ENCODE peak calls at places on chromosomes 3 and 15, in seven cellular contexts. One of them, this sample, is unnamed.

GRCh38 chr3:81289676-81290075 is 471.8 kb downstream of the GBE1 start:
- DNase-seq in cardiac fibroblast: peak
- DNase-seq in A549: no peak
- DNase-seq in HFF-Myc: no peak
- DNase-seq in IMR-90: peak
- DNase-seq in CD8-positive, alpha-beta T cell: no peak
- DNase-seq in MM.1S: no peak
- DNase-seq in this sample: no peak

GRCh38 chr3:195212749-195213085 is 58.2 kb downstream of the XXYLT1 start:
- DNase-seq in HFF-Myc: no peak
- DNase-seq in cardiac fibroblast: no peak
- DNase-seq in CD8-positive, alpha-beta T cell: no peak
- DNase-seq in IMR-90: no peak
- DNase-seq in MM.1S: no peak
- DNase-seq in A549: no peak
- DNase-seq in this sample: no peak

GRCh38 chr3:70815817-70816216 is 503.4 kb upstream of the MDFIC2 start:
- DNase-seq in IMR-90: no peak
- DNase-seq in A549: no peak
- DNase-seq in CD8-positive, alpha-beta T cell: no peak
- DNase-seq in MM.1S: no peak
- DNase-seq in cardiac fibroblast: no peak
- DNase-seq in HFF-Myc: no peak
- DNase-seq in this sample: no peak

GRCh38 chr3:76097588-76097975 is 312.2 kb upstream of the ZNF717 start:
- DNase-seq in HFF-Myc: no peak
- DNase-seq in cardiac fibroblast: no peak
- DNase-seq in CD8-positive, alpha-beta T cell: no peak
- DNase-seq in A549: no peak
- DNase-seq in IMR-90: peak
- DNase-seq in MM.1S: no peak
- DNase-seq in this sample: no peak

GRCh38 chr3:15572138-15572537 is 29.2 kb downstream of the HACL1 start:
- DNase-seq in MM.1S: no peak
- DNase-seq in cardiac fibroblast: no peak
- DNase-seq in IMR-90: no peak
- DNase-seq in A549: no peak
- DNase-seq in CD8-positive, alpha-beta T cell: no peak
- DNase-seq in HFF-Myc: no peak
- DNase-seq in this sample: no peak

GRCh38 chr3:142850395-142851023 is 38.4 kb downstream of the PCOLCE2 start:
- DNase-seq in A549: peak
- DNase-seq in cardiac fibroblast: peak
- DNase-seq in IMR-90: peak
- DNase-seq in HFF-Myc: peak
- DNase-seq in CD8-positive, alpha-beta T cell: no peak
- DNase-seq in MM.1S: no peak
- DNase-seq in this sample: peak

GRCh38 chr15:58551764-58552504 is 120.1 kb downstream of the LIPC start:
- DNase-seq in A549: no peak
- DNase-seq in IMR-90: peak
- DNase-seq in cardiac fibroblast: peak
- DNase-seq in CD8-positive, alpha-beta T cell: no peak
- DNase-seq in MM.1S: no peak
- DNase-seq in HFF-Myc: no peak
- DNase-seq in this sample: peak

GRCh38 chr15:40906947-40907802 is 12.9 kb downstream of the VPS18 start:
- DNase-seq in IMR-90: peak
- DNase-seq in A549: no peak
- DNase-seq in CD8-positive, alpha-beta T cell: peak
- DNase-seq in MM.1S: no peak
- DNase-seq in HFF-Myc: no peak
- DNase-seq in cardiac fibroblast: peak
- DNase-seq in this sample: peak

GRCh38 chr3:169227911-169228310 is 435.6 kb downstream of the MECOM start:
- DNase-seq in A549: no peak
- DNase-seq in IMR-90: peak
- DNase-seq in cardiac fibroblast: peak
- DNase-seq in MM.1S: peak
- DNase-seq in HFF-Myc: no peak
- DNase-seq in CD8-positive, alpha-beta T cell: no peak
- DNase-seq in this sample: peak

GRCh38 chr3:160758929-160759577 is 3.0 kb downstream of the PPM1L start:
- DNase-seq in IMR-90: no peak
- DNase-seq in cardiac fibroblast: no peak
- DNase-seq in A549: no peak
- DNase-seq in MM.1S: no peak
- DNase-seq in CD8-positive, alpha-beta T cell: no peak
- DNase-seq in HFF-Myc: no peak
- DNase-seq in this sample: no peak

GRCh38 chr3:58094657-58095056 is 86.4 kb downstream of the FLNB start:
- DNase-seq in A549: no peak
- DNase-seq in cardiac fibroblast: no peak
- DNase-seq in MM.1S: no peak
- DNase-seq in CD8-positive, alpha-beta T cell: no peak
- DNase-seq in HFF-Myc: no peak
- DNase-seq in IMR-90: no peak
- DNase-seq in this sample: no peak

GRCh38 chr3:164397462-164397861 is 680.8 kb downstream of the SI start:
- DNase-seq in A549: no peak
- DNase-seq in HFF-Myc: no peak
- DNase-seq in MM.1S: no peak
- DNase-seq in IMR-90: no peak
- DNase-seq in cardiac fibroblast: no peak
- DNase-seq in CD8-positive, alpha-beta T cell: no peak
- DNase-seq in this sample: no peak

GRCh38 chr3:46901591-46902187 is 24.2 kb downstream of the PTH1R start:
- DNase-seq in A549: no peak
- DNase-seq in MM.1S: no peak
- DNase-seq in IMR-90: no peak
- DNase-seq in HFF-Myc: no peak
- DNase-seq in cardiac fibroblast: no peak
- DNase-seq in CD8-positive, alpha-beta T cell: no peak
- DNase-seq in this sample: no peak

GRCh38 chr15:80636675-80637074 is 58.4 kb upstream of the ABHD17C start:
- DNase-seq in MM.1S: no peak
- DNase-seq in A549: peak
- DNase-seq in IMR-90: no peak
- DNase-seq in CD8-positive, alpha-beta T cell: no peak
- DNase-seq in cardiac fibroblast: no peak
- DNase-seq in HFF-Myc: no peak
- DNase-seq in this sample: no peak

GRCh38 chr3:67691926-67692325 is 37.5 kb upstream of the SUCLG2 start:
- DNase-seq in HFF-Myc: no peak
- DNase-seq in cardiac fibroblast: no peak
- DNase-seq in A549: no peak
- DNase-seq in CD8-positive, alpha-beta T cell: no peak
- DNase-seq in MM.1S: no peak
- DNase-seq in IMR-90: no peak
- DNase-seq in this sample: no peak

GRCh38 chr15:25892126-25892525 is 29.0 kb upstream of the ATP10A start:
- DNase-seq in IMR-90: peak
- DNase-seq in cardiac fibroblast: no peak
- DNase-seq in HFF-Myc: no peak
- DNase-seq in MM.1S: no peak
- DNase-seq in A549: no peak
- DNase-seq in CD8-positive, alpha-beta T cell: no peak
- DNase-seq in this sample: no peak

GRCh38 chr15:57726411-57726810 is 19.9 kb downstream of the POLR2M start:
- DNase-seq in IMR-90: peak
- DNase-seq in A549: no peak
- DNase-seq in HFF-Myc: no peak
- DNase-seq in cardiac fibroblast: peak
- DNase-seq in MM.1S: no peak
- DNase-seq in CD8-positive, alpha-beta T cell: no peak
- DNase-seq in this sample: peak

GRCh38 chr15:41937568-41937923 is 34.8 kb downstream of the EHD4 start:
- DNase-seq in IMR-90: no peak
- DNase-seq in MM.1S: no peak
- DNase-seq in cardiac fibroblast: no peak
- DNase-seq in HFF-Myc: no peak
- DNase-seq in A549: no peak
- DNase-seq in CD8-positive, alpha-beta T cell: no peak
- DNase-seq in this sample: no peak

GRCh38 chr3:107452436-107452835 is 70.3 kb upstream of the BBX start:
- DNase-seq in A549: no peak
- DNase-seq in MM.1S: no peak
- DNase-seq in HFF-Myc: no peak
- DNase-seq in CD8-positive, alpha-beta T cell: no peak
- DNase-seq in cardiac fibroblast: peak
- DNase-seq in IMR-90: peak
- DNase-seq in this sample: peak

GRCh38 chr15:49137861-49138260 is 17.5 kb downstream of the COPS2 start:
- DNase-seq in MM.1S: no peak
- DNase-seq in IMR-90: peak
- DNase-seq in CD8-positive, alpha-beta T cell: no peak
- DNase-seq in HFF-Myc: no peak
- DNase-seq in A549: no peak
- DNase-seq in cardiac fibroblast: no peak
- DNase-seq in this sample: no peak

GRCh38 chr15:35151782-35152181 is 66.7 kb upstream of the NANOGP8 start:
- DNase-seq in cardiac fibroblast: no peak
- DNase-seq in IMR-90: no peak
- DNase-seq in MM.1S: no peak
- DNase-seq in HFF-Myc: no peak
- DNase-seq in CD8-positive, alpha-beta T cell: no peak
- DNase-seq in A549: no peak
- DNase-seq in this sample: no peak

GRCh38 chr15:96337991-96338771 is 7.7 kb downstream of the NR2F2 start:
- DNase-seq in MM.1S: no peak
- DNase-seq in A549: no peak
- DNase-seq in cardiac fibroblast: no peak
- DNase-seq in CD8-positive, alpha-beta T cell: no peak
- DNase-seq in HFF-Myc: no peak
- DNase-seq in IMR-90: no peak
- DNase-seq in this sample: no peak

DNA sequence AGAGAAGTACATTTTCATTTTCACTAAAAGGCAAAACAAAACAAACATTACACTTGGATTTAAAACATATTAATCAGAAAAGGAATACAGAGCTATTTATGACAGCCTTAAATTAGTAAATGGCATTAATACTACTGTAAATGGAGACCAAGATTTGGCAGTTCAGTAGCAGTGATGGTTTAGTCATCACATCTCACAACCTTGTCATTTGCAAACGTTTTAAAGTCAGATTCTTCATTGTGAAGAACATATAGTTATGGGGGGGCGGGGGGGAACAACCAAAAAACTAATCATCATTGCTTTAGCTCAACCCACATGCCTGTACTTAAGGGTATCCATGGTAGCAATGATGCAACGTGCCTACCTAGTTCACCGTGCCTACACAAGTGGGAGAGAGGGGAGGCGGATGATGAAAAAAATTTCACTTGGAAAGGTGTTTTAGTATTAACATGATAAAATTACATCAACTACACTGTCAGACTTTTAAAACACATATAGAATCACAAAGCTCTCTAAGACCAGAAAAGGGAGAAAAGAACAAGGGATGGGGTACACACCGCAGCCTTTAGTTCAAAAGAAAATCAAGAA is 40.1 kb downstream of the DLG1 start:
- DNase-seq in A549: no peak
- DNase-seq in MM.1S: no peak
- DNase-seq in IMR-90: no peak
- DNase-seq in CD8-positive, alpha-beta T cell: no peak
- DNase-seq in HFF-Myc: no peak
- DNase-seq in cardiac fibroblast: no peak
- DNase-seq in this sample: no peak
- H3K4me3 ChIP-seq in A549: no peak
- H3K4me3 ChIP-seq in MM.1S: no peak
- H3K4me3 ChIP-seq in IMR-90: no peak
- H3K4me3 ChIP-seq in CD8-positive, alpha-beta T cell: no peak
- H3K4me3 ChIP-seq in HFF-Myc: no peak
- H3K4me3 ChIP-seq in cardiac fibroblast: no peak
- H3K4me3 ChIP-seq in this sample: no peak

GRCh38 chr3:158791259-158791920 is 10.5 kb upstream of the MFSD1 start:
- DNase-seq in cardiac fibroblast: peak
- DNase-seq in CD8-positive, alpha-beta T cell: no peak
- DNase-seq in A549: peak
- DNase-seq in MM.1S: peak
- DNase-seq in HFF-Myc: no peak
- DNase-seq in IMR-90: peak
- DNase-seq in this sample: peak

GRCh38 chr3:158788446-158788845 is 13.4 kb upstream of the MFSD1 start:
- DNase-seq in MM.1S: no peak
- DNase-seq in A549: no peak
- DNase-seq in CD8-positive, alpha-beta T cell: no peak
- DNase-seq in cardiac fibroblast: peak
- DNase-seq in HFF-Myc: no peak
- DNase-seq in IMR-90: peak
- DNase-seq in this sample: no peak

GRCh38 chr3:158785972-158786371 is 15.9 kb upstream of the MFSD1 start:
- DNase-seq in IMR-90: peak
- DNase-seq in cardiac fibroblast: no peak
- DNase-seq in CD8-positive, alpha-beta T cell: no peak
- DNase-seq in A549: no peak
- DNase-seq in HFF-Myc: no peak
- DNase-seq in MM.1S: no peak
- DNase-seq in this sample: no peak

GRCh38 chr3:158792709-158793108 is 9.1 kb upstream of the MFSD1 start:
- DNase-seq in cardiac fibroblast: peak
- DNase-seq in HFF-Myc: no peak
- DNase-seq in CD8-positive, alpha-beta T cell: no peak
- DNase-seq in MM.1S: no peak
- DNase-seq in A549: peak
- DNase-seq in IMR-90: peak
- DNase-seq in this sample: peak

GRCh38 chr3:158789592-158789991 is 12.3 kb upstream of the MFSD1 start:
- DNase-seq in cardiac fibroblast: peak
- DNase-seq in MM.1S: peak
- DNase-seq in HFF-Myc: no peak
- DNase-seq in IMR-90: peak
- DNase-seq in CD8-positive, alpha-beta T cell: no peak
- DNase-seq in A549: peak
- DNase-seq in this sample: peak
- TF ChIP-seq CTCF in cardiac fibroblast: peak
- TF ChIP-seq CTCF in MM.1S: peak
- TF ChIP-seq CTCF in HFF-Myc: peak
- TF ChIP-seq CTCF in IMR-90: peak
- TF ChIP-seq CTCF in CD8-positive, alpha-beta T cell: no peak
- TF ChIP-seq CTCF in A549: peak
- TF ChIP-seq CTCF in this sample: peak

DNA sequence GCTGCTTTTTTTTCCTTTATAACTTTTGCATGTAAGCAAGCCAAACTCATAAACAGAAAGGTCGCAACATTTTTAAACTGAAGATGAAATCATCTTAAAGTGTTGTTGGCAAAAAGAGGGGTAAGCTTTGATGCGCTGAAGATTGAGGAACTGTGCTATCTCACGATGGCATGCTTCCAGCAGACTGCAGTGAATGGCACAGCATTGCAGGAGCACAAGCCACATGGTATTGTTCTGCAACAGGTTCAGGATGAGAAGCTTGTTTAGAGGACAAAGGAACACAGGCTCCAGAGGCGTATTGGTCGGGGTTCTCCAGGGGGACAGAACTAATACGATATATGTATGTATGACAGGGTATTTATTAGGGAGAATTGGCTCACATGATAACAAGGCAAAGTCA is 13.8 kb upstream of the PLD1 start:
- DNase-seq in IMR-90: no peak
- DNase-seq in CD8-positive, alpha-beta T cell: no peak
- DNase-seq in MM.1S: no peak
- DNase-seq in HFF-Myc: no peak
- DNase-seq in A549: no peak
- DNase-seq in cardiac fibroblast: no peak
- DNase-seq in this sample: no peak
- H3K4me3 ChIP-seq in IMR-90: no peak
- H3K4me3 ChIP-seq in CD8-positive, alpha-beta T cell: no peak
- H3K4me3 ChIP-seq in MM.1S: no peak
- H3K4me3 ChIP-seq in HFF-Myc: no peak
- H3K4me3 ChIP-seq in A549: no peak
- H3K4me3 ChIP-seq in cardiac fibroblast: no peak
- H3K4me3 ChIP-seq in this sample: no peak

GRCh38 chr3:185561374-185561943 is 9.1 kb upstream of the LIPH start:
- DNase-seq in HFF-Myc: no peak
- DNase-seq in IMR-90: no peak
- DNase-seq in A549: no peak
- DNase-seq in MM.1S: no peak
- DNase-seq in CD8-positive, alpha-beta T cell: no peak
- DNase-seq in cardiac fibroblast: no peak
- DNase-seq in this sample: no peak
- TF ChIP-seq CTCF in HFF-Myc: no peak
- TF ChIP-seq CTCF in IMR-90: no peak
- TF ChIP-seq CTCF in A549: no peak
- TF ChIP-seq CTCF in MM.1S: no peak
- TF ChIP-seq CTCF in CD8-positive, alpha-beta T cell: no peak
- TF ChIP-seq CTCF in cardiac fibroblast: no peak
- TF ChIP-seq CTCF in this sample: no peak